ENCODE peak calls at places on chromosomes 13 and 19, in nine cellular contexts. C is neural progenitor cell, U is H1, E is thoracic aorta, V is endothelial cell, F is progenitor cell of endocrine pancreas, G is A549, D is left lung, X is hepatocyte. O is an unnamed sample.

GRCh38 chr13:86825410-86825809 is 845.8 kb upstream of the SLITRK5 start:
- DNase-seq in D (no peak), U (no peak), C (no peak), G (no peak), E (no peak), X (no peak), F (no peak), V (no peak), O (no peak)

GRCh38 chr13:76799696-76800095 is 86.5 kb downstream of the KCTD12 start:
- DNase-seq in X (peak), G (no peak), D (no peak), F (no peak), E (no peak), V (no peak), C (no peak), U (no peak), O (no peak)

GRCh38 chr19:2087621-2088100 is 8.5 kb downstream of the MOB3A start:
- DNase-seq in F (no peak), V (no peak), G (no peak), E (no peak), X (no peak), D (no peak), C (no peak), U (no peak), O (no peak)

GRCh38 chr19:49774969-49775368 is 8.2 kb downstream of the AP2A1 start:
- DNase-seq in C (no peak), U (no peak), D (no peak), E (no peak), V (no peak), F (no peak), G (no peak), X (no peak), O (no peak)

GRCh38 chr13:72638059-72638815 is 89.2 kb downstream of the MZT1 start:
- DNase-seq in U (peak), G (no peak), E (no peak), V (no peak), X (no peak), C (no peak), F (no peak), D (no peak), O (no peak)

GRCh38 chr13:37701972-37702371 is 103.4 kb upstream of the POSTN start:
- DNase-seq in F (no peak), C (no peak), X (peak), D (no peak), U (no peak), V (no peak), G (peak), E (no peak), O (no peak)

GRCh38 chr13:75518439-75519088 is 19.1 kb downstream of the COMMD6 start:
- DNase-seq in U (no peak), C (no peak), G (no peak), X (no peak), D (peak), E (no peak), F (no peak), V (no peak), O (no peak)

GRCh38 chr19:36379510-36379819 is 464 bp upstream of the ZFP14 start:
- DNase-seq in V (no peak), D (no peak), F (no peak), X (no peak), E (no peak), U (no peak), G (no peak), C (no peak), O (no peak)

GRCh38 chr13:31088826-31089420 is 72.8 kb downstream of the HSPH1 start:
- DNase-seq in G (no peak), U (no peak), D (no peak), X (no peak), C (no peak), E (no peak), V (no peak), F (no peak), O (no peak)

GRCh38 chr13:85529216-85529590 is 270.0 kb downstream of the SLITRK6 start:
- DNase-seq in V (no peak), E (no peak), D (no peak), F (no peak), G (no peak), C (no peak), U (no peak), X (no peak), O (no peak)

GRCh38 chr19:12786149-12786870 is 5.0 kb upstream of the JUNB start:
- DNase-seq in F (no peak), X (no peak), D (peak), G (no peak), E (no peak), U (no peak), V (no peak), C (no peak), O (no peak)

GRCh38 chr19:4754248-4754647 is 30.6 kb upstream of the DPP9 start:
- DNase-seq in U (no peak), V (no peak), C (no peak), F (no peak), D (no peak), E (no peak), X (no peak), G (no peak), O (no peak)

GRCh38 chr19:18441804-18442788 is 4.2 kb upstream of the ISYNA1 start:
- DNase-seq in E (no peak), V (no peak), U (no peak), G (no peak), C (no peak), X (no peak), D (no peak), F (no peak), O (no peak)

GRCh38 chr19:31350033-31350692 is 927 bp upstream of the TSHZ3 start:
- DNase-seq in F (no peak), G (no peak), V (peak), D (no peak), C (peak), U (no peak), E (no peak), X (peak), O (no peak)

GRCh38 chr19:7607874-7608560 is 12.4 kb downstream of the CAMSAP3 start:
- DNase-seq in V (no peak), U (no peak), C (no peak), D (no peak), G (no peak), F (no peak), X (no peak), E (no peak), O (no peak)

DNA sequence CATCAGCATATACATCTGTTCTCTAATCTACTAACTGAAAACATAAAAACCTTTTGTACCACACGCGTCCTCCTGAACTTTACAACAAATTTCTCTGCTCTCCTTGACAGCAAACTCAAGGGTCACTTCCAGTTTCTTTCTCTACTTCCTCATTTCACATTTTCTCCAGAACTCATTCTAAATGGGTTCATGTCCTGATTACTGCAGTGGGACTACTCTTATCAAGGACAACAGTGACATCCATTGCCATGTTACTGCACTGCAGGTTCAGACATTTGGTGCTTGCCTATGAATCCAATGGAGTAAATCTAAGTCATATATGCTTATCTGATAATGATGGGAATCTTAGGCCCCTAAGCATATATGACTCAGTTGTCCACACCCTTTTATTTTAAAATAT is 35.3 kb downstream of the FPR3 start:
- DNase-seq in C (no peak), E (no peak), F (no peak), G (no peak), D (no peak), X (no peak), V (no peak), U (no peak), O (no peak)
- TF ChIP-seq CTCF in C (no peak), E (no peak), F (no peak), G (no peak), D (peak), X (no peak), V (no peak), U (no peak), O (no peak)

GRCh38 chr13:60379837-60380236 is 17.2 kb upstream of the TDRD3 start:
- DNase-seq in G (no peak), E (no peak), F (no peak), D (no peak), U (no peak), X (no peak), C (peak), V (no peak), O (no peak)
- TF ChIP-seq CTCF in G (no peak), E (no peak), F (peak), D (no peak), U (no peak), X (no peak), C (peak), V (no peak), O (peak)

DNA sequence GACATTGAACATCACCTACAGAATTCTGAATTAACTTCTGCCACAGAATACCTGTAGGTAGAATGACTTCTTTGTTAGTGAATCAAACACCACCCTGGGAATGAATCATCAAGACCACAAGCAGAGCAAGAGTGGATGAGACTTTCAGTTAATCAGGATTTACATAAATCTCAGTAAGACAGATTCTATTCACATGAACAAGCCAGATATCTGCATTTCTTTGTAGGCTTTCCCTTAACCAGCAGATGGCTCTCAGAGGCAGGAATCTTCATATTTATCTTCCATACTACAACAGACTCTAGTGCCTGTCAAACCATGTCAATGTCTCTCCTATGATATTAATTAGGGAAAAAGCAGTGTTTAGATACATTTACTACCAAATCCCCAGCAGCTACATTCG is 412.1 kb downstream of the KLF12 start:
- DNase-seq in D (no peak), G (no peak), V (no peak), E (no peak), C (no peak), X (peak), U (no peak), F (no peak), O (no peak)
- TF ChIP-seq CTCF in D (no peak), G (peak), V (no peak), E (no peak), C (peak), X (peak), U (no peak), F (no peak), O (peak)

DNA sequence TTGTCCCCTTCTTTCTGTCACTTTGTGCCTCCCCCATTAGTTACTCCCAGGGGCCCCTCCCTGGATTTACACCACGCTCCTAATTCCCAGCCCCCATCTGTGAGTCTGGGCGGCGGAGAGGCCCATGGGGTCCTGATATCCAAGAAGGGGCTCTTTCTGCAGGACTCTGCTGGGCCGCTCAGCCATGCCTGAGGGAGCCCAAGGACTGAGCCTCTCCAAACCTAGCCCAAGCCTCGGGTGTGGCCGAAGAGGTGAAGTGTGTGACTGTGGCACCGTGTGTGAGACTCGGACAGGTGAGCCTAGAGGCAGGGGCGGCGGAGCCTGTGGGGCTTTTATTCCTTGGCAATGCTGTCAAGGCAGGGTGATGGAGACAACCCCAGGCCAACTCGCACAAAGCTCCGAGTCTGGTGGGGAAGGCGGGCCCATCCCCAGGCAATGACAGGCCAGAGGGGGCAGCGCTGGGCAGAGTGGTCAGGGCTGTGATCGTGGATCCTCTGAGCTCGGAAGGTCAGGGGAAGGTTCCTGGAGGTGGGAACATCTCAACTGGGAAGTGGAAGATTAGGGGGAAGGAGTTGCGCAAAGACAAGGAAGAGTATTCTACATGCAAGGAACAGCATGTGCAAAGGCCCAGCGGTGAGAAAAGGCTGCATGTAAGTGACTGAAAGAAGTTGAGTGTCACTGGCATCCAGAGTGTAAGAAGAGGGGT is 1.6 kb downstream of the PLEKHG2 start:
- DNase-seq in U (no peak), E (no peak), X (peak), V (peak), C (peak), D (no peak), F (no peak), G (peak), O (no peak)
- TF ChIP-seq CTCF in U (no peak), E (no peak), X (no peak), V (peak), C (peak), D (no peak), F (peak), G (peak), O (no peak)

GRCh38 chr13:44230071-44230470 is 143.6 kb upstream of the SERP2 start:
- DNase-seq in U (no peak), X (no peak), E (no peak), D (no peak), C (no peak), F (no peak), G (no peak), V (no peak), O (no peak)
- TF ChIP-seq CTCF in U (no peak), X (no peak), E (no peak), D (no peak), C (no peak), F (no peak), G (no peak), V (no peak), O (no peak)

GRCh38 chr13:113935081-113935511 is 38.8 kb downstream of the C13orf46 start:
- DNase-seq in F (no peak), E (no peak), U (no peak), X (no peak), G (no peak), C (peak), D (peak), V (no peak), O (peak)
- TF ChIP-seq CTCF in F (no peak), E (no peak), U (no peak), X (no peak), G (no peak), C (no peak), D (no peak), V (no peak), O (no peak)

GRCh38 chr13:20209937-20210336 is 17.2 kb upstream of the GJB2 start:
- DNase-seq in D (no peak), C (no peak), F (no peak), V (no peak), X (no peak), U (no peak), G (no peak), E (no peak), O (no peak)
- TF ChIP-seq CTCF in D (no peak), C (no peak), F (no peak), V (no peak), X (no peak), U (no peak), G (no peak), E (no peak), O (no peak)

DNA sequence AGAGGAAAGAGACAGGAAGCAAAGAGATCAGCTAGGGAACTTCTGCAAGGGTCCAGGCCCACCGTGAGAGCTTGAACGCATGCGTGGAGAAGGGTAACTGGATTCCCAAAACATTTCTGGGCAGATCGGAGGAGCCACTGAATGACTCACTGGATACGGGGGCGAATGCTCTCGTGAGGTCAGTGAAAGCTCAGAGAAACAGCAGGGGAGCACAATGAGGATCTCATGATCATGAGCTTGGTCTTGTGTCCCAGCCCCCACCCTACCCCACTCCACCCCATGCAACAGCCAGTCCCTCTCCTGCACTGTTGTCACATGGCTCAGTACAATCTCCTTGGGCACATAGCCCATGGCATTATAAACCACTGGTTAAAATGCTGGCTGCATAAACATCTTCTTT is 40.6 kb downstream of the DCLK1 start:
- DNase-seq in G (no peak), X (no peak), F (no peak), V (no peak), C (no peak), D (no peak), U (no peak), E (no peak), O (no peak)
- TF ChIP-seq CTCF in G (no peak), X (no peak), F (no peak), V (no peak), C (no peak), D (no peak), U (no peak), E (no peak), O (no peak)

GRCh38 chr13:98794498-98794897 is 42.0 kb upstream of the SLC15A1 start:
- DNase-seq in V (no peak), C (no peak), G (no peak), D (no peak), U (no peak), F (no peak), E (no peak), X (no peak), O (no peak)
- TF ChIP-seq CTCF in V (no peak), C (peak), G (no peak), D (no peak), U (peak), F (no peak), E (no peak), X (no peak), O (no peak)

O was measured in neural crest cell.